ENCODE peak calls at places on chromosomes 2 and 18, in nine cellular contexts. One of them, this sample, is unnamed.

GRCh38 chr2:172964511-172964910 is 111.1 kb upstream of the MAP3K20 start:
- DNase-seq in HCEC 1CT: peak
- DNase-seq in brain microvascular endothelial cell: no peak
- DNase-seq in heart left ventricle: no peak
- DNase-seq in skeletal muscle cell: no peak
- DNase-seq in cardiac muscle cell: no peak
- DNase-seq in tibial nerve: no peak
- DNase-seq in iPS-NIHi11: no peak
- DNase-seq in NCI-H774: no peak
- DNase-seq in this sample: no peak

GRCh38 chr18:36578871-36579270 is 249.9 kb downstream of the TPGS2 start:
- DNase-seq in HCEC 1CT: peak
- DNase-seq in skeletal muscle cell: peak
- DNase-seq in cardiac muscle cell: peak
- DNase-seq in NCI-H774: no peak
- DNase-seq in iPS-NIHi11: no peak
- DNase-seq in heart left ventricle: no peak
- DNase-seq in tibial nerve: no peak
- DNase-seq in brain microvascular endothelial cell: no peak
- DNase-seq in this sample: no peak

GRCh38 chr18:7926526-7926925 is 359.4 kb downstream of the PTPRM start:
- DNase-seq in cardiac muscle cell: no peak
- DNase-seq in tibial nerve: no peak
- DNase-seq in heart left ventricle: no peak
- DNase-seq in brain microvascular endothelial cell: no peak
- DNase-seq in skeletal muscle cell: no peak
- DNase-seq in iPS-NIHi11: peak
- DNase-seq in NCI-H774: peak
- DNase-seq in HCEC 1CT: no peak
- DNase-seq in this sample: no peak

GRCh38 chr2:135650721-135651120 is 90.9 kb upstream of the UBXN4 start:
- DNase-seq in tibial nerve: no peak
- DNase-seq in cardiac muscle cell: no peak
- DNase-seq in skeletal muscle cell: no peak
- DNase-seq in brain microvascular endothelial cell: no peak
- DNase-seq in NCI-H774: no peak
- DNase-seq in heart left ventricle: no peak
- DNase-seq in iPS-NIHi11: no peak
- DNase-seq in HCEC 1CT: peak
- DNase-seq in this sample: no peak

GRCh38 chr2:43309935-43310334 is 83.5 kb upstream of the ZFP36L2 start:
- DNase-seq in iPS-NIHi11: no peak
- DNase-seq in cardiac muscle cell: no peak
- DNase-seq in tibial nerve: no peak
- DNase-seq in NCI-H774: no peak
- DNase-seq in brain microvascular endothelial cell: no peak
- DNase-seq in skeletal muscle cell: no peak
- DNase-seq in HCEC 1CT: no peak
- DNase-seq in heart left ventricle: no peak
- DNase-seq in this sample: no peak

GRCh38 chr18:46630160-46630559 is 26.9 kb downstream of the LOXHD1 start:
- DNase-seq in brain microvascular endothelial cell: no peak
- DNase-seq in heart left ventricle: no peak
- DNase-seq in tibial nerve: no peak
- DNase-seq in NCI-H774: no peak
- DNase-seq in cardiac muscle cell: no peak
- DNase-seq in HCEC 1CT: peak
- DNase-seq in iPS-NIHi11: no peak
- DNase-seq in skeletal muscle cell: no peak
- DNase-seq in this sample: no peak

GRCh38 chr2:127415593-127416485 is 2.4 kb upstream of the PROC start:
- DNase-seq in cardiac muscle cell: no peak
- DNase-seq in tibial nerve: no peak
- DNase-seq in skeletal muscle cell: no peak
- DNase-seq in HCEC 1CT: no peak
- DNase-seq in brain microvascular endothelial cell: no peak
- DNase-seq in iPS-NIHi11: peak
- DNase-seq in heart left ventricle: peak
- DNase-seq in NCI-H774: peak
- DNase-seq in this sample: peak

GRCh38 chr2:240965296-240965904 is 33.0 kb upstream of the SNED1 start:
- DNase-seq in NCI-H774: no peak
- DNase-seq in iPS-NIHi11: no peak
- DNase-seq in skeletal muscle cell: no peak
- DNase-seq in cardiac muscle cell: peak
- DNase-seq in tibial nerve: peak
- DNase-seq in brain microvascular endothelial cell: no peak
- DNase-seq in HCEC 1CT: no peak
- DNase-seq in heart left ventricle: peak
- DNase-seq in this sample: peak

GRCh38 chr2:169302364-169302763 is 60.0 kb downstream of the LRP2 start:
- DNase-seq in skeletal muscle cell: no peak
- DNase-seq in HCEC 1CT: no peak
- DNase-seq in brain microvascular endothelial cell: no peak
- DNase-seq in cardiac muscle cell: no peak
- DNase-seq in NCI-H774: no peak
- DNase-seq in tibial nerve: no peak
- DNase-seq in iPS-NIHi11: no peak
- DNase-seq in heart left ventricle: no peak
- DNase-seq in this sample: no peak

GRCh38 chr2:64586883-64587481 is 62.9 kb downstream of the AFTPH start:
- DNase-seq in HCEC 1CT: peak
- DNase-seq in NCI-H774: peak
- DNase-seq in brain microvascular endothelial cell: peak
- DNase-seq in cardiac muscle cell: peak
- DNase-seq in tibial nerve: no peak
- DNase-seq in skeletal muscle cell: peak
- DNase-seq in iPS-NIHi11: peak
- DNase-seq in heart left ventricle: no peak
- DNase-seq in this sample: no peak

GRCh38 chr18:27213123-27213717 is 28.1 kb upstream of the CHST9 start:
- DNase-seq in tibial nerve: no peak
- DNase-seq in HCEC 1CT: no peak
- DNase-seq in brain microvascular endothelial cell: no peak
- DNase-seq in heart left ventricle: no peak
- DNase-seq in iPS-NIHi11: no peak
- DNase-seq in NCI-H774: no peak
- DNase-seq in skeletal muscle cell: no peak
- DNase-seq in cardiac muscle cell: no peak
- DNase-seq in this sample: no peak

GRCh38 chr2:139080244-139080643 is 300.1 kb upstream of the NXPH2 start:
- DNase-seq in cardiac muscle cell: no peak
- DNase-seq in brain microvascular endothelial cell: no peak
- DNase-seq in NCI-H774: no peak
- DNase-seq in skeletal muscle cell: no peak
- DNase-seq in tibial nerve: no peak
- DNase-seq in iPS-NIHi11: no peak
- DNase-seq in HCEC 1CT: no peak
- DNase-seq in heart left ventricle: no peak
- DNase-seq in this sample: no peak

This sample was measured in sciatic nerve.